ENCODE peak calls at places on chromosomes 2 and 18, in ten cellular contexts. K, L, R, E, B, F, J, Z, V and C are unnamed samples.

GRCh38 chr18:56650056-56650455 is 1.1 kb upstream of the WDR7 start:
- DNase-seq in K (no peak), L (no peak), R (no peak), E (no peak), B (no peak), F (no peak), J (no peak), Z (no peak), V (no peak), C (no peak)

GRCh38 chr18:51051105-51051712 is 21.2 kb downstream of the SMAD4 start:
- DNase-seq in K (no peak), L (peak), R (peak), E (peak), B (peak), F (no peak), J (no peak), Z (no peak), V (no peak), C (no peak)

GRCh38 chr2:234502285-234502918 is 5.5 kb upstream of the ARL4C start:
- DNase-seq in K (no peak), L (peak), R (peak), E (peak), B (no peak), F (no peak), J (no peak), Z (no peak), V (no peak), C (no peak)

GRCh38 chr18:12371590-12371989 is 5.4 kb downstream of the AFG3L2 start:
- DNase-seq in K (no peak), L (no peak), R (no peak), E (no peak), B (no peak), F (no peak), J (no peak), Z (no peak), V (no peak), C (no peak)

GRCh38 chr2:51212374-51212773 is 180.4 kb upstream of the NRXN1 start:
- DNase-seq in K (no peak), L (no peak), R (no peak), E (no peak), B (no peak), F (no peak), J (no peak), Z (no peak), V (no peak), C (no peak)

GRCh38 chr2:73700111-73700510 is 37.0 kb downstream of the TPRKB start:
- DNase-seq in K (no peak), L (no peak), R (no peak), E (no peak), B (no peak), F (no peak), J (no peak), Z (no peak), V (no peak), C (no peak)

GRCh38 chr2:54271843-54272600 is 16.0 kb upstream of the TSPYL6 start:
- DNase-seq in K (peak), L (no peak), R (no peak), E (no peak), B (no peak), F (no peak), J (no peak), Z (no peak), V (no peak), C (no peak)

GRCh38 chr2:10932345-10933151 is 20.8 kb downstream of the KCNF1 start:
- DNase-seq in K (no peak), L (no peak), R (no peak), E (no peak), B (no peak), F (peak), J (no peak), Z (no peak), V (no peak), C (no peak)

GRCh38 chr18:49249523-49249922 is 210.9 kb downstream of the DYM start:
- DNase-seq in K (no peak), L (peak), R (no peak), E (peak), B (no peak), F (no peak), J (no peak), Z (no peak), V (no peak), C (no peak)

GRCh38 chr2:205748660-205749059 is 66.4 kb downstream of the NRP2 start:
- DNase-seq in K (no peak), L (no peak), R (peak), E (peak), B (no peak), F (no peak), J (no peak), Z (no peak), V (no peak), C (no peak)

GRCh38 chr18:78891185-78891762 is 88.3 kb upstream of the SALL3 start:
- DNase-seq in K (no peak), L (no peak), R (no peak), E (no peak), B (no peak), F (peak), J (no peak), Z (no peak), V (no peak), C (no peak)